ENCODE peak calls at places on chromosome 22, in six cellular contexts. One of them, this sample, is unnamed.

GRCh38 chr22:20324139-20324516 is 4.3 kb upstream of the DGCR6L start:
- DNase-seq in NB4: no peak
- DNase-seq in A673: no peak
- DNase-seq in activated B cell treated with CpG ODN at 0.5 μM for 24 hours: no peak
- DNase-seq in left lung: no peak
- DNase-seq in lower leg skin: no peak
- DNase-seq in this sample: peak

GRCh38 chr22:29503811-29504372 is 23.9 kb downstream of the NEFH start:
- DNase-seq in NB4: peak
- DNase-seq in A673: peak
- DNase-seq in activated B cell treated with CpG ODN at 0.5 μM for 24 hours: no peak
- DNase-seq in left lung: peak
- DNase-seq in lower leg skin: peak
- DNase-seq in this sample: no peak

GRCh38 chr22:19109198-19110063 is 12.8 kb downstream of the DGCR2 start:
- DNase-seq in NB4: peak
- DNase-seq in A673: peak
- DNase-seq in activated B cell treated with CpG ODN at 0.5 μM for 24 hours: no peak
- DNase-seq in left lung: peak
- DNase-seq in lower leg skin: peak
- DNase-seq in this sample: no peak

GRCh38 chr22:22745225-22746060 is 101.0 kb downstream of the GGTLC2 start:
- DNase-seq in NB4: peak
- DNase-seq in A673: peak
- DNase-seq in activated B cell treated with CpG ODN at 0.5 μM for 24 hours: peak
- DNase-seq in left lung: no peak
- DNase-seq in lower leg skin: no peak
- DNase-seq in this sample: peak

GRCh38 chr22:23383491-23384450 is 196.3 kb downstream of the IGLL1 start:
- DNase-seq in NB4: peak
- DNase-seq in A673: peak
- DNase-seq in activated B cell treated with CpG ODN at 0.5 μM for 24 hours: no peak
- DNase-seq in left lung: peak
- DNase-seq in lower leg skin: no peak
- DNase-seq in this sample: no peak

GRCh38 chr22:36136475-36136874 is 24.1 kb downstream of the APOL3 start:
- DNase-seq in NB4: no peak
- DNase-seq in A673: no peak
- DNase-seq in activated B cell treated with CpG ODN at 0.5 μM for 24 hours: no peak
- DNase-seq in left lung: no peak
- DNase-seq in lower leg skin: peak
- DNase-seq in this sample: no peak

GRCh38 chr22:21857501-21857914 is 9.9 kb downstream of the MAPK1 start:
- DNase-seq in NB4: no peak
- DNase-seq in A673: no peak
- DNase-seq in activated B cell treated with CpG ODN at 0.5 μM for 24 hours: no peak
- DNase-seq in left lung: no peak
- DNase-seq in lower leg skin: no peak
- DNase-seq in this sample: no peak

GRCh38 chr22:37202706-37203105 is 9.6 kb downstream of the SSTR3 start:
- DNase-seq in NB4: no peak
- DNase-seq in A673: no peak
- DNase-seq in activated B cell treated with CpG ODN at 0.5 μM for 24 hours: no peak
- DNase-seq in left lung: peak
- DNase-seq in lower leg skin: no peak
- DNase-seq in this sample: no peak

GRCh38 chr22:49243335-49243734 is 584.3 kb downstream of the BRD1 start:
- DNase-seq in NB4: no peak
- DNase-seq in A673: no peak
- DNase-seq in activated B cell treated with CpG ODN at 0.5 μM for 24 hours: no peak
- DNase-seq in left lung: no peak
- DNase-seq in lower leg skin: no peak
- DNase-seq in this sample: no peak

GRCh38 chr22:48943567-48944432 is 883.9 kb downstream of the BRD1 start:
- DNase-seq in NB4: peak
- DNase-seq in A673: peak
- DNase-seq in activated B cell treated with CpG ODN at 0.5 μM for 24 hours: no peak
- DNase-seq in left lung: no peak
- DNase-seq in lower leg skin: peak
- DNase-seq in this sample: peak

GRCh38 chr22:22422629-22423112 is 85.9 kb downstream of the ZNF280B start:
- DNase-seq in NB4: peak
- DNase-seq in A673: peak
- DNase-seq in activated B cell treated with CpG ODN at 0.5 μM for 24 hours: peak
- DNase-seq in left lung: no peak
- DNase-seq in lower leg skin: no peak
- DNase-seq in this sample: peak

GRCh38 chr22:29476116-29476515 is 3.9 kb upstream of the NEFH start:
- DNase-seq in NB4: no peak
- DNase-seq in A673: no peak
- DNase-seq in activated B cell treated with CpG ODN at 0.5 μM for 24 hours: no peak
- DNase-seq in left lung: no peak
- DNase-seq in lower leg skin: no peak
- DNase-seq in this sample: no peak

GRCh38 chr22:24894998-24895397 is 51.5 kb downstream of the LHFPL7 start:
- DNase-seq in NB4: peak
- DNase-seq in A673: peak
- DNase-seq in activated B cell treated with CpG ODN at 0.5 μM for 24 hours: no peak
- DNase-seq in left lung: peak
- DNase-seq in lower leg skin: peak
- DNase-seq in this sample: no peak

GRCh38 chr22:28989035-28989464 is 72.6 kb downstream of the C22orf31 start:
- DNase-seq in NB4: peak
- DNase-seq in A673: no peak
- DNase-seq in activated B cell treated with CpG ODN at 0.5 μM for 24 hours: no peak
- DNase-seq in left lung: no peak
- DNase-seq in lower leg skin: no peak
- DNase-seq in this sample: no peak

GRCh38 chr22:35313311-35314121 is 13.8 kb downstream of the TOM1 start:
- DNase-seq in NB4: no peak
- DNase-seq in A673: no peak
- DNase-seq in activated B cell treated with CpG ODN at 0.5 μM for 24 hours: peak
- DNase-seq in left lung: peak
- DNase-seq in lower leg skin: no peak
- DNase-seq in this sample: no peak

GRCh38 chr22:39765029-39765428 is 128.5 kb downstream of the ENTHD1 start:
- DNase-seq in NB4: no peak
- DNase-seq in A673: no peak
- DNase-seq in activated B cell treated with CpG ODN at 0.5 μM for 24 hours: no peak
- DNase-seq in left lung: no peak
- DNase-seq in lower leg skin: no peak
- DNase-seq in this sample: no peak

GRCh38 chr22:28441720-28442263 is 237.8 kb downstream of the TTC28 start:
- DNase-seq in NB4: no peak
- DNase-seq in A673: no peak
- DNase-seq in activated B cell treated with CpG ODN at 0.5 μM for 24 hours: no peak
- DNase-seq in left lung: no peak
- DNase-seq in lower leg skin: no peak
- DNase-seq in this sample: no peak

GRCh38 chr22:25930083-25930482 is 188.1 kb downstream of the MYO18B start:
- DNase-seq in NB4: no peak
- DNase-seq in A673: no peak
- DNase-seq in activated B cell treated with CpG ODN at 0.5 μM for 24 hours: no peak
- DNase-seq in left lung: no peak
- DNase-seq in lower leg skin: no peak
- DNase-seq in this sample: no peak

GRCh38 chr22:34454598-34454997 is 534.3 kb upstream of the LARGE1 start:
- DNase-seq in NB4: no peak
- DNase-seq in A673: no peak
- DNase-seq in activated B cell treated with CpG ODN at 0.5 μM for 24 hours: no peak
- DNase-seq in left lung: no peak
- DNase-seq in lower leg skin: no peak
- DNase-seq in this sample: no peak

GRCh38 chr22:28934026-28934425 is 50.7 kb downstream of the ZNRF3 start:
- DNase-seq in NB4: no peak
- DNase-seq in A673: no peak
- DNase-seq in activated B cell treated with CpG ODN at 0.5 μM for 24 hours: no peak
- DNase-seq in left lung: no peak
- DNase-seq in lower leg skin: no peak
- DNase-seq in this sample: no peak

GRCh38 chr22:17672417-17672991 is 33.9 kb downstream of the BCL2L13 start:
- DNase-seq in NB4: no peak
- DNase-seq in A673: no peak
- DNase-seq in activated B cell treated with CpG ODN at 0.5 μM for 24 hours: no peak
- DNase-seq in left lung: no peak
- DNase-seq in lower leg skin: no peak
- DNase-seq in this sample: no peak
- TF ChIP-seq CTCF in NB4: no peak
- TF ChIP-seq CTCF in A673: no peak
- TF ChIP-seq CTCF in activated B cell treated with CpG ODN at 0.5 μM for 24 hours: no peak
- TF ChIP-seq CTCF in left lung: no peak
- TF ChIP-seq CTCF in lower leg skin: no peak
- TF ChIP-seq CTCF in this sample: no peak

GRCh38 chr22:32836286-32836859 is 34.9 kb downstream of the TIMP3 start:
- DNase-seq in NB4: peak
- DNase-seq in A673: peak
- DNase-seq in activated B cell treated with CpG ODN at 0.5 μM for 24 hours: no peak
- DNase-seq in left lung: no peak
- DNase-seq in lower leg skin: no peak
- DNase-seq in this sample: no peak
- TF ChIP-seq CTCF in NB4: peak
- TF ChIP-seq CTCF in A673: peak
- TF ChIP-seq CTCF in activated B cell treated with CpG ODN at 0.5 μM for 24 hours: no peak
- TF ChIP-seq CTCF in left lung: peak
- TF ChIP-seq CTCF in lower leg skin: no peak
- TF ChIP-seq CTCF in this sample: peak

DNA sequence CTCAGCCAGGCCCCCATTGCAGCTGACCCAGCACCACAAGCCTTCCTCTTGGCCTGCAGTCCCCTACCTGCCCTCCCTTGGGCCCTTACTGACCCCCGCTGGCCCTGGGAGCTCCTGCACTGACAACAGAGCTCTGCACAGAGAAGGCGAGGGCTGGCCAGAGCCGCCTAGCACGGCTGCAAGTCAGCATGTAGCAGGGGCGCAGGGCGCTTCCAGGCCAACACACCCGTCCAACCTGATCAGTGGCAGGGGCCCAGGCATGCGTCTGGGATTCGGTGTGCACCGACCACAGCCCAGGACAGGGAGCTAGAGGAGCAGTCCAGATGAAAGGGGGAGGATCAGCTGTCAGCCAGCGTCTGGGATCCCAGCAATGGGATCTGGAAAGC is 7.6 kb downstream of the WNT7B start:
- DNase-seq in NB4: no peak
- DNase-seq in A673: no peak
- DNase-seq in activated B cell treated with CpG ODN at 0.5 μM for 24 hours: no peak
- DNase-seq in left lung: no peak
- DNase-seq in lower leg skin: no peak
- DNase-seq in this sample: no peak
- TF ChIP-seq CTCF in NB4: peak
- TF ChIP-seq CTCF in A673: no peak
- TF ChIP-seq CTCF in activated B cell treated with CpG ODN at 0.5 μM for 24 hours: no peak
- TF ChIP-seq CTCF in left lung: no peak
- TF ChIP-seq CTCF in lower leg skin: no peak
- TF ChIP-seq CTCF in this sample: no peak

DNA sequence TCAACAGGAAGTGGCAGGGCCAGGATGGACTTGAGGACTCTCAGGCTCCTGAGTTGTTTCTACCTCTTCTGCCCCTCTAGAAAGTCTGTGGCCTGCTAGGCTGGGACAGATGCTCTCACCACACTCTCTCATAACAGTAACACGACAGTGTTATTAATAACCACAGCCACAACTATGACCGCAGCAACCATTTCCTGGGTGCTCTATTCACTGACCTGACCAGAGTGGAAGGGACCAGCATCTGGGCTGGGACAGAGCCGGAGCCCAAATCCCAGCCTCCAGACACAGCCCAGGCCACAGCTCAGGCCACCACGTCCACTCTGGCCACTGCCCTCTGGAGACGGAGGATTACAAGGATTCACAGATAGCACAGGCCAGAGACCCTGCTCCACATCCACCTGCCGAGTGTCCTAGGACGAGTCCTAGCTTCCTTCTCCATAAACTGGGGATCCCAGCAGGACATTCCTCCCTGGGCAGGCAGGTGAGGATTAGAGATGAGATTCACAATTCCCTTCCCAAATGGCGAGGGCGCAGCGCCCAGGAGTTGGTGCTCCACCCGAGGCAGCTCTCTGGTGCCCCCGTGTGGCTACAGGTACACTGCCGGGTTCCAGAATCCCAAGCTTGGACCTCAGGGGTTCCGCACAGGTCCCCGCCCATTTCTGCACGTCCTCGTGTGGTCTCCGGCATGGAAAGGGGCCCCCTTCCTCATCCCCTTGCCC is 7.1 kb downstream of the PNPLA5 start:
- DNase-seq in NB4: peak
- DNase-seq in A673: peak
- DNase-seq in activated B cell treated with CpG ODN at 0.5 μM for 24 hours: peak
- DNase-seq in left lung: peak
- DNase-seq in lower leg skin: no peak
- DNase-seq in this sample: no peak
- TF ChIP-seq CTCF in NB4: peak
- TF ChIP-seq CTCF in A673: peak
- TF ChIP-seq CTCF in activated B cell treated with CpG ODN at 0.5 μM for 24 hours: no peak
- TF ChIP-seq CTCF in left lung: peak
- TF ChIP-seq CTCF in lower leg skin: no peak
- TF ChIP-seq CTCF in this sample: peak

GRCh38 chr22:30694638-30695350 is at the start of gene OSBP2:
- DNase-seq in NB4: no peak
- DNase-seq in A673: peak
- DNase-seq in activated B cell treated with CpG ODN at 0.5 μM for 24 hours: peak
- DNase-seq in left lung: peak
- DNase-seq in lower leg skin: peak
- DNase-seq in this sample: peak
- TF ChIP-seq CTCF in NB4: no peak
- TF ChIP-seq CTCF in A673: no peak
- TF ChIP-seq CTCF in activated B cell treated with CpG ODN at 0.5 μM for 24 hours: no peak
- TF ChIP-seq CTCF in left lung: no peak
- TF ChIP-seq CTCF in lower leg skin: no peak
- TF ChIP-seq CTCF in this sample: no peak

GRCh38 chr22:50485221-50486131 is 1.2 kb upstream of the MIOX start:
- DNase-seq in NB4: no peak
- DNase-seq in A673: peak
- DNase-seq in activated B cell treated with CpG ODN at 0.5 μM for 24 hours: no peak
- DNase-seq in left lung: no peak
- DNase-seq in lower leg skin: no peak
- DNase-seq in this sample: no peak
- TF ChIP-seq CTCF in NB4: no peak
- TF ChIP-seq CTCF in A673: peak
- TF ChIP-seq CTCF in activated B cell treated with CpG ODN at 0.5 μM for 24 hours: no peak
- TF ChIP-seq CTCF in left lung: no peak
- TF ChIP-seq CTCF in lower leg skin: no peak
- TF ChIP-seq CTCF in this sample: no peak